ENCODE peak calls at places on chromosomes 7 and 10, in five cellular contexts. Z is heart left ventricle, M is testis, F is H1, A is transverse colon. S is an unnamed sample.

GRCh38 chr10:102009801-102010425 is 46.1 kb downstream of the ARMH3 start:
- DNase-seq in Z (peak), M (peak), F (peak), A (peak), S (no peak)

GRCh38 chr7:148327379-148327778 is 263.2 kb upstream of the C7orf33 start:
- DNase-seq in Z (no peak), M (no peak), F (no peak), A (no peak), S (no peak)

GRCh38 chr10:787933-788651 is 98.6 kb upstream of the DIP2C start:
- DNase-seq in Z (peak), M (no peak), F (no peak), A (no peak), S (peak)

GRCh38 chr7:516606-517456 is 2.8 kb downstream of the PDGFA start:
- DNase-seq in Z (peak), M (no peak), F (no peak), A (peak), S (no peak)

GRCh38 chr10:64708920-64709681 is 1187.9 kb downstream of the REEP3 start:
- DNase-seq in Z (no peak), M (no peak), F (no peak), A (no peak), S (no peak)

GRCh38 chr7:41882745-41883527 is 180.0 kb upstream of the INHBA start:
- DNase-seq in Z (no peak), M (no peak), F (no peak), A (no peak), S (no peak)

GRCh38 chr10:133466683-133467275 is 13.0 kb downstream of the SCART1 start:
- DNase-seq in Z (no peak), M (no peak), F (no peak), A (no peak), S (no peak)

GRCh38 chr10:112915590-112916572 is 34.2 kb upstream of the TCF7L2 start:
- DNase-seq in Z (no peak), M (no peak), F (peak), A (peak), S (peak)

GRCh38 chr10:126569513-126570447 is 100.7 kb downstream of the C10orf90 start:
- DNase-seq in Z (no peak), M (no peak), F (no peak), A (no peak), S (no peak)

GRCh38 chr10:18759575-18759974 is 100.3 kb downstream of the ARL5B start:
- DNase-seq in Z (no peak), M (no peak), F (no peak), A (no peak), S (no peak)

GRCh38 chr10:110815354-110816004 is 56.2 kb upstream of the PDCD4 start:
- DNase-seq in Z (peak), M (no peak), F (no peak), A (no peak), S (no peak)

GRCh38 chr7:99734987-99735386 is at the start of gene CYP3A7:
- DNase-seq in Z (no peak), M (no peak), F (no peak), A (no peak), S (no peak)

GRCh38 chr7:158838238-158838637 is 8.9 kb upstream of the ESYT2 start:
- DNase-seq in Z (no peak), M (no peak), F (no peak), A (no peak), S (no peak)

GRCh38 chr10:101695404-101695732 is 398 bp upstream of the FBXW4 start:
- DNase-seq in Z (no peak), M (no peak), F (no peak), A (no peak), S (no peak)

GRCh38 chr7:33459340-33459751 is 330.0 kb downstream of the BBS9 start:
- DNase-seq in Z (no peak), M (peak), F (peak), A (no peak), S (no peak)

GRCh38 chr10:110171032-110171431 is 36.4 kb upstream of the MXI1 start:
- DNase-seq in Z (no peak), M (peak), F (no peak), A (no peak), S (no peak)

GRCh38 chr7:8913687-8914086 is 480.3 kb downstream of the NXPH1 start:
- DNase-seq in Z (no peak), M (no peak), F (no peak), A (no peak), S (no peak)

GRCh38 chr10:35712486-35712885 is 70.4 kb upstream of the FZD8 start:
- DNase-seq in Z (no peak), M (no peak), F (no peak), A (no peak), S (no peak)

GRCh38 chr10:62050941-62051433 is 149.5 kb downstream of the ARID5B start:
- DNase-seq in Z (peak), M (peak), F (no peak), A (peak), S (no peak)

GRCh38 chr7:7054252-7054830 is 128.0 kb upstream of the C1GALT1 start:
- DNase-seq in Z (no peak), M (no peak), F (no peak), A (no peak), S (no peak)

GRCh38 chr7:138460649-138461607 is 869 bp downstream of the TRIM24 start:
- DNase-seq in Z (peak), M (peak), F (no peak), A (peak), S (peak)
- TF ChIP-seq CTCF in Z (no peak), M (no peak), F (no peak), A (no peak), S (no peak)

GRCh38 chr7:13903997-13904396 is 85.5 kb downstream of the ETV1 start:
- DNase-seq in Z (no peak), M (no peak), F (no peak), A (no peak), S (no peak)
- H3K4me3 ChIP-seq in Z (no peak), M (no peak), F (no peak), A (no peak), S (no peak)

DNA sequence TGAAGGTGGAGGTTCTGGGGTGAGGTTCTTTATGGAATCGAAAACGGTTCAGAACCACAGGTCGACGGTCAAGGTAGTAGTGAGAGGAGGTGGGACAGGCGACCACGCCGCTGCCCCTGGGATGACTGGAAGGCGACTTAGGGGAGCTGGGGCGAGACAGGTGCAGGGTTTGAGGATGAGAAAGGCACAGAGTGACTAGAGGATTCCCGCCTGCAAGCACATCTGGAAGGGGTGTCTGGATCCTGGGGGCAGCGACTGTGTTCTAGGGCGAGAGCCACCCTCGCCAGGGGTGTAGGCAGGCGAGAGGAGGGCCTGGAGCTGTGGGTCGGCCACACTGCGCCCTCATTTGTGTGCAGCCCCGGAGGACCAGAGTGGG is 468 bp upstream of the IRF5 start:
- DNase-seq in Z (no peak), M (no peak), F (no peak), A (no peak), S (no peak)
- H3K27ac ChIP-seq in Z (no peak), M (no peak), F (no peak), A (peak), S (no peak)

GRCh38 chr7:151076863-151077704 is 3.5 kb downstream of the FASTK start:
- DNase-seq in Z (no peak), M (no peak), F (no peak), A (no peak), S (no peak)
- TF ChIP-seq CTCF in Z (no peak), M (peak), F (peak), A (peak), S (no peak)

GRCh38 chr10:97850446-97850845 is 803 bp downstream of the GOLGA7B start:
- DNase-seq in Z (no peak), M (no peak), F (no peak), A (no peak), S (no peak)

GRCh38 chr10:97852277-97852676 is 2.6 kb downstream of the GOLGA7B start:
- DNase-seq in Z (no peak), M (no peak), F (no peak), A (no peak), S (no peak)

GRCh38 chr10:97851341-97852001 is 1.8 kb downstream of the GOLGA7B start:
- DNase-seq in Z (no peak), M (no peak), F (no peak), A (no peak), S (no peak)

GRCh38 chr10:97849491-97850402 is at the start of gene GOLGA7B:
- DNase-seq in Z (no peak), M (peak), F (no peak), A (peak), S (peak)

GRCh38 chr10:97849101-97849490 is 547 bp upstream of the GOLGA7B start:
- DNase-seq in Z (no peak), M (no peak), F (no peak), A (peak), S (no peak)
- H3K4me3 ChIP-seq in Z (no peak), M (peak), F (peak), A (no peak), S (no peak)